ENCODE peak calls at places on chromosomes 4 and X, in seven cellular contexts. One of them, this sample, is unnamed. For H3K36me3, the result is how much of the 10 kb centered on the place peaks cover.

GRCh38 chr4:242121-242848 is 63.0 kb downstream of the ZNF732 start:
- DNase-seq in pancreas: peak
- DNase-seq in iPS DF 6.9: peak
- DNase-seq in tibial artery: peak
- DNase-seq in effector memory CD4-positive, alpha-beta T cell: peak
- DNase-seq in right atrium auricular region: peak
- DNase-seq in Karpas-422: peak
- DNase-seq in this sample: peak

GRCh38 chr4:128770807-128771206 is 38.7 kb upstream of the JADE1 start:
- DNase-seq in Karpas-422: no peak
- DNase-seq in right atrium auricular region: no peak
- DNase-seq in tibial artery: no peak
- DNase-seq in pancreas: no peak
- DNase-seq in effector memory CD4-positive, alpha-beta T cell: no peak
- DNase-seq in iPS DF 6.9: no peak
- DNase-seq in this sample: no peak

GRCh38 chrX:141467442-141467841 is 117.1 kb downstream of the SPANXA1 start:
- DNase-seq in effector memory CD4-positive, alpha-beta T cell: no peak
- DNase-seq in Karpas-422: no peak
- DNase-seq in tibial artery: no peak
- DNase-seq in pancreas: no peak
- DNase-seq in right atrium auricular region: no peak
- DNase-seq in iPS DF 6.9: no peak
- DNase-seq in this sample: no peak

GRCh38 chrX:1763294-1763693 is 148.4 kb downstream of the ASMT start:
- DNase-seq in Karpas-422: no peak
- DNase-seq in effector memory CD4-positive, alpha-beta T cell: no peak
- DNase-seq in tibial artery: no peak
- DNase-seq in iPS DF 6.9: no peak
- DNase-seq in pancreas: no peak
- DNase-seq in right atrium auricular region: no peak
- DNase-seq in this sample: no peak

GRCh38 chrX:148871422-148872152 is 371.2 kb downstream of the AFF2 start:
- DNase-seq in right atrium auricular region: no peak
- DNase-seq in effector memory CD4-positive, alpha-beta T cell: no peak
- DNase-seq in iPS DF 6.9: no peak
- DNase-seq in pancreas: no peak
- DNase-seq in Karpas-422: no peak
- DNase-seq in tibial artery: no peak
- DNase-seq in this sample: no peak

GRCh38 chr4:185395255-185395955 is at the start of gene LRP2BP:
- DNase-seq in effector memory CD4-positive, alpha-beta T cell: no peak
- DNase-seq in tibial artery: no peak
- DNase-seq in Karpas-422: peak
- DNase-seq in iPS DF 6.9: no peak
- DNase-seq in pancreas: no peak
- DNase-seq in right atrium auricular region: no peak
- DNase-seq in this sample: no peak

GRCh38 chr4:120816385-120816784 is 106.1 kb downstream of the PRDM5 start:
- DNase-seq in Karpas-422: no peak
- DNase-seq in pancreas: no peak
- DNase-seq in right atrium auricular region: no peak
- DNase-seq in iPS DF 6.9: no peak
- DNase-seq in effector memory CD4-positive, alpha-beta T cell: no peak
- DNase-seq in tibial artery: no peak
- DNase-seq in this sample: no peak

GRCh38 chr4:155442267-155443105 is 65.7 kb upstream of the MAP9 start:
- DNase-seq in Karpas-422: peak
- DNase-seq in iPS DF 6.9: peak
- DNase-seq in right atrium auricular region: peak
- DNase-seq in effector memory CD4-positive, alpha-beta T cell: peak
- DNase-seq in tibial artery: peak
- DNase-seq in pancreas: peak
- DNase-seq in this sample: peak

GRCh38 chr4:80037864-80038263 is 35.2 kb downstream of the ANTXR2 start:
- DNase-seq in iPS DF 6.9: no peak
- DNase-seq in Karpas-422: no peak
- DNase-seq in effector memory CD4-positive, alpha-beta T cell: no peak
- DNase-seq in tibial artery: no peak
- DNase-seq in right atrium auricular region: no peak
- DNase-seq in pancreas: no peak
- DNase-seq in this sample: no peak

DNA sequence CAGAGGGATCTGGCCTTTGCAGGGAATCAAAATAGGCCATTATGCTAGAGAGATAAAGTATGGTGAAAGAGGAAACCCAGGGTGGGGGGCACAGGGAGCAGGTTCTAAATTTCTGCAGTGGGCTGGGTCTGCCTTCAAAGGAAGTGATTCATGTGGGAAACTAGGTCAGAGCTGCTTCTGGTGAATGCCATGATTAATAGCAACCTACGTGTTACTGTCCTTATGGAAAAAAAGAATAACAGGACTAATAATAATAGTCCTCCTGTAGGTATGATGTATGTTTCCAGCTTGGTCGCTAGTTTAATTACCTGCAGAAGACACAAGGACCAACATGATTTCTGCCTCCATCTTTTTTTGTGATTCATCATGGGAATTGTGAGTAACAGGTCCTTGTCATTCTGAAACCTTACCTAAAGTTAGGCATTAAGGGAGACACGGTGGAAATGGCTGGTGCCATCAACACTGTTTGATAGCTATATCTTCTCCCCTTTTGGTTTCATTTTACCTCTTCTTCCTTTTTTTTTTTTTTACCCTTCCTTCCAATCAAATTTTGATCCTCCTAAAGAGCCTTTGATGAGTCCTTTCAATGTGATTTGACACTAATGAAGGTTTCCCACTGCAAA is 180.4 kb downstream of the CPEB2 start:
- DNase-seq in effector memory CD4-positive, alpha-beta T cell: no peak
- DNase-seq in pancreas: no peak
- DNase-seq in iPS DF 6.9: no peak
- DNase-seq in tibial artery: no peak
- DNase-seq in Karpas-422: no peak
- DNase-seq in right atrium auricular region: no peak
- DNase-seq in this sample: no peak
- H3K27ac ChIP-seq in effector memory CD4-positive, alpha-beta T cell: no peak
- H3K27ac ChIP-seq in pancreas: no peak
- H3K27ac ChIP-seq in iPS DF 6.9: no peak
- H3K27ac ChIP-seq in tibial artery: no peak
- H3K27ac ChIP-seq in Karpas-422: no peak
- H3K27ac ChIP-seq in right atrium auricular region: no peak
- H3K27ac ChIP-seq in this sample: no peak

GRCh38 chrX:10509397-10509796 is 111.0 kb downstream of the MID1 start:
- DNase-seq in iPS DF 6.9: no peak
- DNase-seq in Karpas-422: no peak
- DNase-seq in tibial artery: no peak
- DNase-seq in pancreas: no peak
- DNase-seq in right atrium auricular region: no peak
- DNase-seq in effector memory CD4-positive, alpha-beta T cell: no peak
- DNase-seq in this sample: no peak
- H3K36me3 ChIP-seq in iPS DF 6.9: under half
- H3K36me3 ChIP-seq in Karpas-422: under half
- H3K36me3 ChIP-seq in tibial artery: under half
- H3K36me3 ChIP-seq in pancreas: under half
- H3K36me3 ChIP-seq in right atrium auricular region: under half
- H3K36me3 ChIP-seq in effector memory CD4-positive, alpha-beta T cell: under half
- H3K36me3 ChIP-seq in this sample: under half

DNA sequence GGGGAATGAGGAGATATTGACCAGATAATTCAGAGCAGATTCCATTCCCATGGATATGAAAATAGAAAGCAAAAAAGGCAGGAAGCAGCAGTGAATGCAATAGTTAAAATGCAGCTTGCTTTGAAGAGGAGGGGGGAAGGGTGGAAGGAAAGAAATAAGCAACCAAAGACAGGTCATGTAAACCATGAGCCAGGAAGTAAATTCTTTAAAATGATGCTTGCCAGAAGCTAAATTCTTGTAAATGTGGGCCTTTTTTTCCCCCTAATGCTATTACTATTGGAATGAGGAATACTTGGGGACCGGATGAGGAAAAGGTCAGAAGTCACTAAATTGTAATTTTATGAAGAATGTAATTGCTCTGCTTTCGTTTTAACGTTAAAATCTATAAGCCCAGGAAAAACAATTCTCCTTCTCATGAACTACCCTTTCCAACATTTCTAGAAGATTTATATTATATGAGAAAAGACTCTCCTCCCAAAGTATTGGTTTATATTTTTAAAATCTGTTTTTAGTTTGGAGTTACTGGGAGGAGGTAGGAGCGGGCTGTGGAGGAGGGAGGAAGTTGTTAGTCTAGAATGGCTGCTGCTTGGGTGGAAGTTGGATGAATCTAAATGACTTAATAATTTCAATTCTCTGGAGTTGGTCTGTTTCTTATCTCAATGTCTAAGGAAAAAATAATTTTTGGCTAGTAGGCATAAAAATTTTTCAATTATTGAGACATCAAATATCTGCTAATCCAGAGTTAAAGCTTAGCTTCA is 77.6 kb upstream of the PCDH18 start:
- DNase-seq in tibial artery: no peak
- DNase-seq in iPS DF 6.9: no peak
- DNase-seq in right atrium auricular region: no peak
- DNase-seq in pancreas: no peak
- DNase-seq in effector memory CD4-positive, alpha-beta T cell: no peak
- DNase-seq in Karpas-422: no peak
- DNase-seq in this sample: no peak
- H3K27ac ChIP-seq in tibial artery: peak
- H3K27ac ChIP-seq in iPS DF 6.9: no peak
- H3K27ac ChIP-seq in right atrium auricular region: no peak
- H3K27ac ChIP-seq in pancreas: no peak
- H3K27ac ChIP-seq in effector memory CD4-positive, alpha-beta T cell: no peak
- H3K27ac ChIP-seq in Karpas-422: no peak
- H3K27ac ChIP-seq in this sample: no peak

DNA sequence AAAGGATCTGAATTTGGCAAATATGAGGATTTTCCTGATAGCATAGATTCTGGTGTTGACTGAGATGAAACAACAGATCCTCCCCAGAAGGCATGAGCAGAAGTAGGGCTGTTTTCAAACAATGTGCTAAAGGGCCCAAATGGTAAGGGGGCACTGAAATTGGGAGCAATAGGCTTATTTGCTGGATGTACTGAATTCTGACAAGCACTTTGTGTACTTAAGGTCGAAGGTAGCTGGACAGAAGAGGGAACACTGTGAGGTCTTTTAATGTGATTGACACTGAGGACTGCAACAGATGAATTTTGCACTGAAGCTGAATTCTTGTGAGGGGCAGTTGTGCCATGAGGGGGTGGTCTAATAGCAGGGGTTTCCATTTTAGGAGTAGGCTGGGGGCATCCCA is 21.2 kb upstream of the COX18 start:
- DNase-seq in right atrium auricular region: no peak
- DNase-seq in pancreas: no peak
- DNase-seq in iPS DF 6.9: no peak
- DNase-seq in tibial artery: no peak
- DNase-seq in Karpas-422: no peak
- DNase-seq in effector memory CD4-positive, alpha-beta T cell: no peak
- DNase-seq in this sample: no peak
- H3K36me3 ChIP-seq in right atrium auricular region: under half
- H3K36me3 ChIP-seq in pancreas: under half
- H3K36me3 ChIP-seq in iPS DF 6.9: under half
- H3K36me3 ChIP-seq in tibial artery: under half
- H3K36me3 ChIP-seq in Karpas-422: under half
- H3K36me3 ChIP-seq in effector memory CD4-positive, alpha-beta T cell: under half
- H3K36me3 ChIP-seq in this sample: under half